ENCODE peak calls at places on chromosome 1, in eight cellular contexts. C, F, M, Q, W, I, G and Y are unnamed samples.

GRCh38 chr1:184629261-184629660 is 125.4 kb downstream of the EDEM3 start:
- ATAC-seq in C (no peak), F (no peak), M (no peak), Q (no peak), W (no peak), I (no peak), G (no peak), Y (peak)

GRCh38 chr1:211344335-211344664 is 17.7 kb downstream of the TRAF5 start:
- ATAC-seq in C (peak), F (no peak), M (no peak), Q (peak), W (no peak), I (no peak), G (no peak), Y (no peak)

GRCh38 chr1:187411118-187411517 is 582.4 kb downstream of the PLA2G4A start:
- ATAC-seq in C (no peak), F (no peak), M (no peak), Q (no peak), W (no peak), I (no peak), G (peak), Y (no peak)

GRCh38 chr1:231969078-231969477 is 342.5 kb downstream of the DISC1 start:
- ATAC-seq in C (no peak), F (no peak), M (no peak), Q (no peak), W (no peak), I (no peak), G (no peak), Y (no peak)

GRCh38 chr1:110555807-110556470 is 37.0 kb upstream of the KCNA10 start:
- ATAC-seq in C (peak), F (peak), M (no peak), Q (no peak), W (peak), I (peak), G (peak), Y (peak)

GRCh38 chr1:220219865-220220698 is 52.2 kb downstream of the RAB3GAP2 start:
- ATAC-seq in C (peak), F (no peak), M (no peak), Q (no peak), W (no peak), I (no peak), G (peak), Y (no peak)

GRCh38 chr1:93275634-93276295 is 69.9 kb upstream of the DR1 start:
- ATAC-seq in C (no peak), F (peak), M (no peak), Q (peak), W (no peak), I (peak), G (no peak), Y (no peak)

GRCh38 chr1:85297538-85297854 is 21.1 kb upstream of the BCL10 start:
- ATAC-seq in C (no peak), F (no peak), M (no peak), Q (no peak), W (no peak), I (no peak), G (no peak), Y (no peak)

GRCh38 chr1:15758537-15758936 is at the start of gene FBLIM1:
- ATAC-seq in C (no peak), F (peak), M (no peak), Q (peak), W (no peak), I (peak), G (no peak), Y (peak)

GRCh38 chr1:43866201-43866600 is 67.4 kb upstream of the ARTN start:
- ATAC-seq in C (no peak), F (no peak), M (no peak), Q (no peak), W (no peak), I (no peak), G (no peak), Y (no peak)

GRCh38 chr1:112141301-112141700 is 151.8 kb upstream of the KCND3 start:
- ATAC-seq in C (no peak), F (no peak), M (no peak), Q (no peak), W (no peak), I (no peak), G (no peak), Y (no peak)

GRCh38 chr1:10795305-10796021 is 983 bp downstream of the CASZ1 start:
- ATAC-seq in C (no peak), F (peak), M (no peak), Q (peak), W (peak), I (peak), G (no peak), Y (no peak)

GRCh38 chr1:198756470-198756869 is 117.6 kb downstream of the PTPRC start:
- ATAC-seq in C (no peak), F (no peak), M (peak), Q (peak), W (peak), I (no peak), G (peak), Y (no peak)

GRCh38 chr1:3135746-3136455 is 66.9 kb downstream of the PRDM16 start:
- ATAC-seq in C (no peak), F (no peak), M (no peak), Q (no peak), W (no peak), I (peak), G (no peak), Y (no peak)
- H3K27ac ChIP-seq in C (no peak), F (no peak), M (no peak), Q (no peak), W (no peak), I (no peak), G (no peak), Y (peak)

GRCh38 chr1:167707942-167708341 is 13.8 kb upstream of the MPZL1 start:
- ATAC-seq in C (peak), F (no peak), M (no peak), Q (no peak), W (no peak), I (no peak), G (peak), Y (no peak)
- TF ChIP-seq POLR2AphosphoS5 in C (no peak), F (no peak), M (no peak), Q (no peak), W (no peak), I (no peak), G (no peak), Y (no peak)

GRCh38 chr1:51519857-51520699 is 1.0 kb upstream of the EPS15 start:
- ATAC-seq in C (peak), F (no peak), M (no peak), Q (peak), W (no peak), I (no peak), G (no peak), Y (no peak)
- H3K27ac ChIP-seq in C (peak), F (no peak), M (no peak), Q (peak), W (peak), I (no peak), G (no peak), Y (no peak)

GRCh38 chr1:171219751-171220385 is 28.4 kb upstream of the FMO1 start:
- ATAC-seq in C (no peak), F (no peak), M (no peak), Q (peak), W (no peak), I (peak), G (no peak), Y (no peak)
- TF ChIP-seq POLR2AphosphoS5 in C (no peak), F (no peak), M (no peak), Q (no peak), W (no peak), I (no peak), G (no peak), Y (no peak)

GRCh38 chr1:205141236-205142104 is 19.7 kb upstream of the RBBP5 start:
- ATAC-seq in C (peak), F (peak), M (peak), Q (peak), W (peak), I (peak), G (peak), Y (peak)
- H3K27ac ChIP-seq in C (no peak), F (no peak), M (no peak), Q (peak), W (no peak), I (no peak), G (no peak), Y (no peak)

DNA sequence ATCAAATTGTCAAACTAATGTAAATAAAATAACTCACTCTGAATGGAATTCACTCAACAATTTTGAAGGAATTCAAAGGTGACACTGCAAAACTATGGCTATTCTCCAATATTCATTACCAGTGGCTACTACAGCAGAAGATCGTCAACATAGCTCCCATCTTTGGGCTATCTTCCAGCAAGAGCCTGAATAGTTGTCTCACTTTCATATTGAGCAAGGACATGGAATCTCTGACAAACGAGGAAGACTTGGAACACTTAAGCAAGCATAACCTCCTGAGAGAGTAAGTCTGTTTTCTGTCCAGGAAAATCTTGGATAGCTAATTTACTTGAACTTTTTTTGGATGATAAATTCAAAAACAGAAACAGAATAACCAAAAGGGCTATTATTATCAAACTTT is 54.8 kb upstream of the DPT start:
- ATAC-seq in C (no peak), F (no peak), M (no peak), Q (peak), W (no peak), I (no peak), G (no peak), Y (peak)
- TF ChIP-seq POLR2AphosphoS5 in C (no peak), F (no peak), M (no peak), Q (no peak), W (no peak), I (no peak), G (no peak), Y (peak)